ENCODE peak calls at places on chromosomes 1 and 21, in four cellular contexts. C is ascending aorta, Z is mucosa of descending colon, H is fibroblast of lung. M is an unnamed sample.

GRCh38 chr21:14213164-14213563 is 2.4 kb upstream of the LIPI start:
- DNase-seq in C (no peak), Z (no peak), H (no peak), M (no peak)

GRCh38 chr1:53256744-53257453 is 18.6 kb upstream of the MAGOH start:
- DNase-seq in C (no peak), Z (no peak), H (no peak), M (no peak)

GRCh38 chr1:88562991-88563390 is 121.1 kb upstream of the PKN2 start:
- DNase-seq in C (no peak), Z (no peak), H (no peak), M (no peak)

GRCh38 chr1:8408151-8408839 is 90.4 kb downstream of the SLC45A1 start:
- DNase-seq in C (peak; percentile 90), Z (no peak), H (peak; percentile 90), M (peak; percentile 57)

GRCh38 chr1:3668585-3669300 is 16.4 kb downstream of the TP73 start:
- DNase-seq in C (no peak), Z (peak; percentile 90), H (no peak), M (no peak)

GRCh38 chr1:48523541-48523940 is 51.5 kb upstream of the SPATA6 start:
- DNase-seq in C (no peak), Z (no peak), H (no peak), M (no peak)

GRCh38 chr1:180777072-180777689 is 135.5 kb upstream of the KIAA1614 start:
- DNase-seq in C (no peak), Z (no peak), H (no peak), M (no peak)

GRCh38 chr1:86155061-86155806 is 1.3 kb downstream of the COL24A1 start:
- DNase-seq in C (peak; percentile 58), Z (no peak), H (peak; percentile 50), M (no peak)

GRCh38 chr1:44740179-44740617 is 561 bp downstream of the KIF2C start:
- DNase-seq in C (no peak), Z (no peak), H (no peak), M (no peak)

GRCh38 chr1:214372092-214372491 is 91.1 kb downstream of the SMYD2 start:
- DNase-seq in C (no peak), Z (no peak), H (peak; percentile 74), M (no peak)

GRCh38 chr1:21706151-21706835 is 37.1 kb upstream of the RAP1GAP start:
- DNase-seq in C (no peak), Z (no peak), H (peak; percentile 20), M (no peak)

DNA sequence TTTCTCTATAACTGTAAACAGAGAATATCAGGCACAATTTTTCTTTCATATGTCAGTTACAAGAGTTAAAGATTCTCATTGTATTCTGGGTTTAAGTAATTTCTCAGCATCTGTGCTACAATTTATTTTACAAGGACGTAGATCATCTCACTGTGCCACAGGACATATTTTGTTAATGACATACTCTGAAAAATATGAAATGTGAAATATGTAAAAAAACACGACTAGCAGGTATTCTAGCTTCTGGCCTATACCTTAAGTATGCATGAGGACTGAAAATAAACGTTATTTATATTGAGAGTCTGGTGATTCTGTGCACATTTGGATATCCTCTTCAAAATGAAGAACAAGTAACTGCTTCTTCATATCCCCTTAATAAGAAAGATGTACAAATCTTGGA is 308.8 kb downstream of the BRINP3 start:
- DNase-seq in C (no peak), Z (no peak), H (peak; percentile 39), M (no peak)
- H3K4me3 ChIP-seq in C (no peak overlapping the region), Z (no peak overlapping the region), H (no peak overlapping the region), M (no peak overlapping the region)

GRCh38 chr1:63651110-63651776 is 58.0 kb downstream of the PGM1 start:
- DNase-seq in C (no peak), Z (no peak), H (peak; percentile 74), M (no peak)
- H3K36me3 ChIP-seq in C (peaks cover 17% of the 10 kb centered on the region), Z (no peaks in the 10 kb centered on the region), H (no peaks in the 10 kb centered on the region), M (peaks cover 13% of the 10 kb centered on the region)

DNA sequence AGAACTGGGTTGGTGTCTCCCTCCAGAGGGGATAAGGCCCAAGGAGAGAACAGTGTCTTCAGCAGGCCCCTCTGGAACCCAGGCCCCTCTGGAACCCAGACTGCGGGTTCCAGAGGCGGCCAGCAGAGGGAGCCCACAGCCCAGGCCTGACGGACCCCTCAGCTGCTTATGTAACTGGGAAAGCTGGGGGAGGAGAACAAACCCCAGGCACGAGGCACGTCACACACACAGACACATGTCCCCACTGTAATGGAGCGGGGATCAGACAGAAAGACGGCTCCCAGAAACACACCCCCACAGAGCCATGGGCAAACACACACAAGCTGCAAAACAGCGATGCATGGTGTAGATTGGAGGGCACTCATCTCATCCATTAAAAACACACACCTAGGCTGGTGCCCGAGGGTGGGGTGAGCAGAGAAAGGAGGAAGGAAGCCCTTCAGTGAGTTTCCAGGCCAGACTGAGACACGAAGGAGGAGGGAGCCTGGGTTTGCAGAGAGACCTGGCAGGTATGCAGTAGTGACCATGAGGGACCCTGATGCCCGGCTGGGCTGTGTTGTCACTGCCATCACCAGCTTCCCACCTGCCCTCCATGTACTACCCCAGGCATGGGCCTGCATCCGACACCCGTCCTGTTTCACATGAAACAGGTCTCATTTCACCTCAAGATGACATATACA is 2.8 kb upstream of the IGSF8 start:
- DNase-seq in C (peak; percentile 91), Z (peak; percentile 71), H (peak; percentile 62), M (peak; percentile 61)
- H3K4me1 ChIP-seq in C (peaks cover 45% of the 10 kb centered on the region), Z (peaks cover 28% of the 10 kb centered on the region), H (peaks cover 7% of the 10 kb centered on the region), M (peaks cover 31% of the 10 kb centered on the region)

GRCh38 chr1:177287237-177287636 is 116.5 kb downstream of the BRINP2 start:
- DNase-seq in C (no peak), Z (no peak), H (no peak), M (no peak)
- H3K4me3 ChIP-seq in C (no peak overlapping the region), Z (no peak overlapping the region), H (no peak overlapping the region), M (no peak overlapping the region)

GRCh38 chr1:1256956-1257871 is 10.7 kb upstream of the C1QTNF12 start:
- DNase-seq in C (no peak), Z (peak; percentile 49), H (no peak), M (no peak)
- H3K36me3 ChIP-seq in C (peaks cover 68% of the 10 kb centered on the region), Z (peaks cover 6% of the 10 kb centered on the region), H (peaks cover 37% of the 10 kb centered on the region), M (peaks cover 51% of the 10 kb centered on the region)

GRCh38 chr1:153958961-153959260 is 499 bp upstream of the CRTC2 start:
- DNase-seq in C (no peak), Z (no peak), H (no peak), M (no peak)

GRCh38 chr1:153956997-153957715 is 1.3 kb downstream of the CRTC2 start:
- DNase-seq in C (no peak), Z (no peak), H (no peak), M (no peak)

GRCh38 chr1:153959454-153959853 is 1.0 kb upstream of the CRTC2 start:
- DNase-seq in C (no peak), Z (no peak), H (no peak), M (no peak)

GRCh38 chr1:153957744-153958110 is 685 bp downstream of the CRTC2 start:
- DNase-seq in C (no peak), Z (no peak), H (peak; percentile 36), M (no peak)

DNA sequence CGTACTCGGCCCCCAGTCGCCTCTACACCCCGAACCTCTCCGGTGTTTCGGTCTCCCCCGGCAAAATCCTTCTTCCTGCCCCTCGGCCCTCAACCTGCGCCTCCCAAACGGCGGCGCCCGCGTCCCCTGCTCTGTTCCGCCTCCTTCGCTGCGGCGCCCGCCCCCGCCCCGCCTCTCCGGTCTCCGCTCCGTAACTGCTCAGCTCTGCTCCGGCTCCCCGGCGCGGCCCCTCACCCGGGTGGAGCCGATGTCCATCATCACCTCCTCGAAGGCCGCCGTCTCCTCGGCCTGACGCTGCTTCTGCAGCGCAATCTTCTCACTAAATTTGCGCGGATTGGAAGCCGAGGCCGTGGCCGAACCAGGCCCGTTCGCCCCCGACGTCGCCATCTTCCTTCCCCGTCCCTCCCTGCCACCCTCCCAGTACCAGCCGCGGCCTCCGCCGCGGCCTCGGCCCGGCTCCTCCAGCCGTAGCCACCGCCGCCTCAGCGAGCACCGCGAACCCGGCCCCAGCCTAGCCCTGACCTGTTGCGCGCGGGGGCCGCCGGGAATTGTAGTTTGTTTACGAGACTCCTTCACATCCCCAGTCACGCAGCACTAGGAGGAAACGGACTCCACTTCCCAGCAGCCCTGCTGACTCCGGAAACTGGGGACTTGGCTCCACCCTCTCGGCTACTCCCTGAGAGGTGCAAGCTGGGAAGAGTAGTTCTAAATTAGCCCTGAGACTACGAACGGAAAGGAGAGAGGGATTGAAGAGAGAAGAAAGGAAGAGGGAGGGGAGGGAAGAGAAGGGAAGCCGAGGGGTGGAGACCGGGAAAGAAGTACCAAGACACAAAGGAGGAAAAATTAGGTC is at the start of gene CRTC2:
- DNase-seq in C (peak; percentile 100), Z (peak; percentile 99), H (peak; percentile 98), M (peak; percentile 99)
- H3K4me1 ChIP-seq in C (peaks cover 38% of the 10 kb centered on the region), Z (peaks cover 38% of the 10 kb centered on the region), H (peaks cover 15% of the 10 kb centered on the region), M (peaks cover 57% of the 10 kb centered on the region)

DNA sequence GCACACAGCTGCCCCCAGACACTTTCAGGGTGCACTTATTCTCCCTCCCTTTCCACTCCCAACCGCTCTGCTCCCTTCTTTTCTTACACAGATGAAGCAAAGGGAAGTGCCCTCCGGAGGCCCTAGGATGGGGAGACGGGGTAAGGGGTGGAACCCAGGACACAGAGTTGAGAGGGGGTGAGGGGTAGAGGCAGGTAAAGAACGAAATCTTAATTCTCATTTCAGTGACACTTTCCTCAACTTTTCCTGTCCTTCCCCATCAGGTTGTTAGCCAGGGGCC is 12.8 kb downstream of the PLEKHO1 start:
- DNase-seq in C (no peak), Z (no peak), H (no peak), M (no peak)
- H3K4me3 ChIP-seq in C (peak overlapping the region; percentile 57), Z (no peak overlapping the region), H (peak overlapping the region; percentile 12), M (peak overlapping the region; percentile 64)

DNA sequence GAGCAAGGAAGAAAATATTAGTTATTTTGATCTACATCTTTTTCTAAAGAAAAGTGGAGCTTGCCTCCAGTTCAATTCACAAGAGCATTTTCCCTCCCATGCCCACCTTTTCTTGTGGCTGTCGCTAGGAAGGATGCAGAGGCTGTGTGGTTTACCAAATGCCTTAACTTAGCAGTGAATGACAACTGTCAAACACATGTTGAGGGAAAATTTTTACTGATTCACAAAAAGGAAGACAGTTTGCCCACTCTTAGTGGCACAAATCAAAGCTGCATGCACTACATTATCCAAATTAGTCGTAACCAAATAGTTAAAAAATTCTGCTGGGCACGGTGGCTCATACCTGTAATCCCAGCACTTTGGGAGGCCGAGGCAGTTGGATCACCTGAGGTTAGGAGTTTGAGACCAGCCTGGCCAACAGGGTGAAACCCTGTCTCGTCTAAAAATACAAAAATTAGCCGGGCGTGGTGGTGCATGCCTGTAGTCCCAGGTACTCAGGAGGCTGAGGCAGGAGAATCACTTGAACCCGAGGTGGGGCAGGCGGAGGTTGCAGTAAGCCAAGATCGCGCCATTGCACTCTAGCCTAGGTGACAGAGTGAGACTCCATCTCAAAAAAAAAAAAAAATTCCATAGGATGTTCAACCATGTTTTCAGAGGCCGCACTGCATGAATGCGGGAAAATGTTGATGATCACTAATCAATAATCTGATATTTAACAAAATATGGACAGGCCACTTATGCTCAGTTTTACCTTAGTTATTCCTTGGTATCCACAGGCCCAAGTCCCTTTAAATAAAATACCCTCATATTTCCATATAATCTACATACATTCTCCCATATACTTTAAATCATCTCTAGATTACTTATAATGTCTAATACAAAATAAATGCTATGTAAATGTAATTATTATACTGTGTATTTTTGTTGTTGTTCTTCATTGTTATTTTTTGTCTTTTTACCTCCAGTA is 9.0 kb downstream of the COX20 start:
- DNase-seq in C (no peak), Z (no peak), H (no peak), M (no peak)
- H3K36me3 ChIP-seq in C (peaks cover 59% of the 10 kb centered on the region), Z (peaks cover 6% of the 10 kb centered on the region), H (peaks cover 9% of the 10 kb centered on the region), M (peaks cover 23% of the 10 kb centered on the region)

M was measured in thoracic aorta.